ENCODE peak calls at places on chromosomes 3 and 15, in seven cellular contexts. L is psoas muscle, V is H9, I is astrocyte of the cerebellum, Z is endothelial cell, G is nephron progenitor cell, U is LNCaP clone FGC. O is an unnamed sample.

GRCh38 chr3:76551739-76552138 is 488.2 kb upstream of the ROBO2 start:
- DNase-seq in Z (no peak), L (no peak), V (no peak), G (no peak), I (no peak), U (no peak), O (no peak)

GRCh38 chr15:67915374-67916050 is 75.7 kb upstream of the RNU6-1 start:
- DNase-seq in V (no peak), I (no peak), U (peak), G (peak), L (peak), Z (no peak), O (no peak)

GRCh38 chr3:58484049-58484721 is 7.7 kb upstream of the KCTD6 start:
- DNase-seq in V (no peak), Z (no peak), L (no peak), U (no peak), G (no peak), I (no peak), O (no peak)

GRCh38 chr15:68492855-68493254 is 60.9 kb upstream of the ITGA11 start:
- DNase-seq in Z (no peak), V (peak), L (peak), I (no peak), G (no peak), U (no peak), O (no peak)

GRCh38 chr3:183816681-183817080 is 8.7 kb downstream of the MAP6D1 start:
- DNase-seq in G (no peak), U (no peak), L (no peak), I (no peak), Z (no peak), V (no peak), O (no peak)

GRCh38 chr15:35720984-35721383 is 175.0 kb upstream of the DPH6 start:
- DNase-seq in V (no peak), I (no peak), L (no peak), U (no peak), Z (no peak), G (no peak), O (no peak)

GRCh38 chr3:111762535-111762934 is 96.5 kb upstream of the PHLDB2 start:
- DNase-seq in U (no peak), Z (no peak), I (peak), G (no peak), V (no peak), L (no peak), O (peak)

GRCh38 chr3:179840985-179841384 is 188.1 kb downstream of the USP13 start:
- DNase-seq in L (no peak), G (no peak), I (peak), V (no peak), U (no peak), Z (no peak), O (no peak)

GRCh38 chr3:53970656-53971055 is 79.0 kb upstream of the SELENOK start:
- DNase-seq in L (no peak), Z (no peak), V (peak), U (no peak), I (no peak), G (peak), O (no peak)

GRCh38 chr15:85496551-85497545 is 116.4 kb downstream of the AKAP13 start:
- DNase-seq in V (no peak), G (no peak), I (no peak), L (no peak), U (peak), Z (no peak), O (no peak)

GRCh38 chr3:134346744-134347143 is 27.5 kb downstream of the AMOTL2 start:
- DNase-seq in G (no peak), U (no peak), I (no peak), Z (no peak), V (no peak), L (no peak), O (no peak)

GRCh38 chr3:139870000-139870675 is 64.8 kb upstream of the CLSTN2 start:
- DNase-seq in V (no peak), G (no peak), Z (no peak), I (no peak), L (no peak), U (no peak), O (no peak)

GRCh38 chr15:86162172-86162591 is 82.5 kb downstream of the AGBL1 start:
- DNase-seq in U (no peak), V (no peak), L (peak), G (no peak), Z (no peak), I (no peak), O (no peak)

GRCh38 chr3:193134895-193135294 is 106.1 kb upstream of the PLAAT1 start:
- DNase-seq in Z (no peak), I (peak), V (no peak), G (no peak), L (no peak), U (no peak), O (no peak)

GRCh38 chr15:52171386-52171785 is 19.8 kb downstream of the GNB5 start:
- DNase-seq in L (no peak), I (no peak), V (no peak), Z (no peak), U (no peak), G (no peak), O (no peak)

GRCh38 chr15:55194246-55194645 is 2.5 kb downstream of the RSL24D1 start:
- DNase-seq in U (no peak), G (no peak), V (no peak), L (no peak), Z (no peak), I (no peak), O (no peak)

GRCh38 chr3:23916152-23916885 is 471 bp downstream of the NKIRAS1 start:
- DNase-seq in Z (no peak), I (no peak), V (no peak), L (no peak), G (no peak), U (no peak), O (no peak)

GRCh38 chr3:113271189-113271588 is 59.8 kb downstream of the BOC start:
- DNase-seq in Z (no peak), V (no peak), I (no peak), G (no peak), U (no peak), L (no peak), O (no peak)

GRCh38 chr3:196202516-196202970 is 8.7 kb downstream of the ZDHHC19 start:
- DNase-seq in Z (no peak), L (peak), G (no peak), U (no peak), I (no peak), V (no peak), O (no peak)

GRCh38 chr15:51200791-51201190 is 106.1 kb upstream of the TNFAIP8L3 start:
- DNase-seq in V (no peak), G (no peak), I (no peak), L (no peak), Z (no peak), U (no peak), O (peak)

GRCh38 chr3:155323063-155323666 is 29.7 kb upstream of the STRIT1 start:
- DNase-seq in Z (peak), U (peak), V (peak), I (peak), G (peak), L (no peak), O (peak)

GRCh38 chr3:17336291-17336690 is 406.1 kb downstream of the TBC1D5 start:
- DNase-seq in U (no peak), G (no peak), L (no peak), I (no peak), Z (no peak), V (no peak), O (peak)

GRCh38 chr3:101123084-101123483 is 129.9 kb upstream of the ABI3BP start:
- DNase-seq in V (no peak), I (no peak), L (no peak), Z (no peak), U (no peak), G (no peak), O (no peak)

GRCh38 chr3:30221622-30222021 is 384.8 kb upstream of the TGFBR2 start:
- DNase-seq in Z (no peak), I (no peak), V (no peak), U (no peak), L (no peak), G (no peak), O (no peak)

GRCh38 chr3:194757629-194758028 is 71.9 kb downstream of the FAM43A start:
- DNase-seq in Z (no peak), U (no peak), L (no peak), I (no peak), G (no peak), V (no peak), O (no peak)

GRCh38 chr3:149806171-149806778 is 6.7 kb upstream of the RNF13 start:
- DNase-seq in I (no peak), G (no peak), V (no peak), L (no peak), U (no peak), Z (no peak), O (no peak)

GRCh38 chr15:88537591-88538317 is 8.7 kb downstream of the DET1 start:
- DNase-seq in Z (no peak), U (no peak), I (no peak), V (no peak), L (no peak), G (no peak), O (no peak)

GRCh38 chr15:75346796-75347221 is at the start of gene NEIL1:
- DNase-seq in I (no peak), U (no peak), Z (peak), L (peak), V (peak), G (no peak), O (no peak)

GRCh38 chr3:141303481-141304223 is 64.7 kb upstream of the ZBTB38 start:
- DNase-seq in V (no peak), I (peak), Z (peak), U (peak), L (no peak), G (peak), O (peak)

GRCh38 chr15:50140097-50140496 is 21.1 kb upstream of the ATP8B4 start:
- DNase-seq in U (no peak), I (no peak), L (no peak), Z (no peak), V (no peak), G (no peak), O (no peak)

GRCh38 chr15:50137893-50138292 is 18.9 kb upstream of the ATP8B4 start:
- DNase-seq in U (no peak), Z (no peak), V (no peak), L (no peak), I (no peak), G (no peak), O (no peak)

GRCh38 chr15:50137330-50137761 is 18.3 kb upstream of the ATP8B4 start:
- DNase-seq in Z (no peak), V (no peak), G (no peak), I (peak), U (no peak), L (no peak), O (peak)

GRCh38 chr15:50135123-50135541 is 16.1 kb upstream of the ATP8B4 start:
- DNase-seq in V (no peak), G (no peak), Z (no peak), L (no peak), I (no peak), U (no peak), O (no peak)

DNA sequence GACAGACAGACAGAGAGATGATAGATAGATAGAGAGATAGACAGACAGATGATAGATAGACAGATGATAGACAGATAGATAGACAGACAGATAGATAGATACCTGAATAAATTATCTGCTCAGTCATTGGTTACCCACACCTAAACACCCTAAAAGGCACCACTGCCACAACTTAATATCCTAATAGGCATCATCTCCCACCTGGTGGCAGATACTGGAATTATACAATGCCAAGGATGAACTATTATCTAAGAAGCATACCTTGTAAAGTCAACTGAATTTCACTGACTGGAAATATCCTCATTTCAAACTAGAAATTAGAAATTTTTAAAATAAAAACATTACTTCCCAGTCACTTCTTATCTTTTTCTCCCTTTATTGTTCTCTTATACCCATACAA is 19.4 kb upstream of the ATP8B4 start:
- DNase-seq in G (no peak), L (no peak), V (no peak), Z (no peak), U (no peak), I (no peak), O (no peak)
- TF ChIP-seq CTCF in G (no peak), L (no peak), V (peak), Z (peak), U (no peak), I (peak), O (no peak)

DNA sequence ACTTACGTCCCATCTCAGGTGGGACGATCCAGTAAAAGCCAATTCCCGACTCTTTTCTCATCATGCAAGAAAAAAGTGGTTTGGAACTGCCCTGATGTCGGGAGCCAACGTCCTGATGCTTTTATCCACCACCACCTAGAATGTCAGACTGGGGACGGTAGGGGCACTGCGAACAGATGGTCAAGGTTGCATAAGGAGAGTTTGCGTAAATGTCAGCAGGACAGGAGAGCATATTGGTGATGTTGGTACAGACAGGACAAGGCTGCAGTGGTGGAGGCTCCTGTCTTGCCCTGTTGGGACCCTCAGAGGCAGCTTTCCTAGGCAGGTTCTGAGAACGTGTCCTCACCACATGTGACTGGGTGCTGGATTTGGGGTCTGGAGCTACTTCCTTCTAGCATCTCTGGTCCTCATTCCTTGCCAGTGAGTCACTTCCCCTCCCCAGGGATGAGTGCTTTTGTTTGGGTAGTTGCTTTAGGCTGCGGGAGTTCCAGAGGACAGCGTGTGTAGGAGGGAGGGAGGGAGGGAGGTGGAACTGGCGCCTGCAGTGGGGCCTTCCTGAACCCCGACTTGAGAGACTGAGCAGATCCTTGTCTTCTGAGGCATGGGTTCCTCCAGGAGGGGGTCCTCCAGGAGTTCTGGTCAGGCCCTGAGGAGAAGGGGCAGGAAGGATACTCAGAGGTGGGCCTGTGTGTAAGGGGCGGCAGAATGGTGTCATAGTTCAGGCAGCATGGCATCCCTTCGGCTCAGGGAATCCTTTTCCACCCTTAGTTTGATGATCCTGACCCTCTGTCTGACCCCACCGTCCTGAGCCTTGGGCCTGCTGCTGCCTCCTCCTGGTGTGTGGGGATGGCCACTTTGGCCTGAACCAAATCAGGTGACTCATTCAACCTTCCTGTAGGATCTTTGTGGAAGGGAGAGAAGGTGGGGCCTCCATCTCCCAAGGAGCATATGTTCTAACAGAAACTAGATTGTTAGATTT is 21.2 kb downstream of the THSD4 start:
- DNase-seq in L (no peak), G (no peak), U (no peak), I (peak), Z (no peak), V (peak), O (no peak)
- TF ChIP-seq CTCF in L (no peak), G (no peak), U (no peak), I (peak), Z (no peak), V (peak), O (no peak)

GRCh38 chr3:46695177-46695961 is 1.9 kb upstream of the ALS2CL start:
- DNase-seq in Z (peak), L (peak), G (peak), U (no peak), V (peak), I (no peak), O (no peak)
- TF ChIP-seq CTCF in Z (peak), L (peak), G (peak), U (peak), V (peak), I (peak), O (peak)

DNA sequence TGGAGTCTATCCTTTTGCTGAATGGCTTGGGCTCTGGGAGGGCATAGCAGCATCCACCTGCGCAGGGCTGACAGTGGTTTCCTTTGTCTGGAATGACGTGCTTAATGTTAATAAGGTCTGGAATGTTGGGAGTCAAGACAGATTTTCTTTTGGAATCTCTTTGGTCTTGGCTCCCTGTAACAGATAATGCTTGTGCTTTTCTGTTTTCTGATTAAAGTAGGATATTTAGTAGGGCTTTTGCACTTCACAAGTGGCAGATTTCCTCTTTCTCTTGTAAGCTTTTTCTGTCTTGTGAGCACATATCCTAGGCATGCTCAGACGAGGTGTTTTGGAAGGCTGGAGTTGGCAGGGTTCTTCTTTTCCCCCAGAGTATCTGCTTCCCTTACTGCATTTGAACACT is 189.6 kb downstream of the GHSR start:
- DNase-seq in V (no peak), G (no peak), U (no peak), L (no peak), I (no peak), Z (no peak), O (no peak)
- TF ChIP-seq CTCF in V (no peak), G (no peak), U (no peak), L (no peak), I (no peak), Z (no peak), O (no peak)

DNA sequence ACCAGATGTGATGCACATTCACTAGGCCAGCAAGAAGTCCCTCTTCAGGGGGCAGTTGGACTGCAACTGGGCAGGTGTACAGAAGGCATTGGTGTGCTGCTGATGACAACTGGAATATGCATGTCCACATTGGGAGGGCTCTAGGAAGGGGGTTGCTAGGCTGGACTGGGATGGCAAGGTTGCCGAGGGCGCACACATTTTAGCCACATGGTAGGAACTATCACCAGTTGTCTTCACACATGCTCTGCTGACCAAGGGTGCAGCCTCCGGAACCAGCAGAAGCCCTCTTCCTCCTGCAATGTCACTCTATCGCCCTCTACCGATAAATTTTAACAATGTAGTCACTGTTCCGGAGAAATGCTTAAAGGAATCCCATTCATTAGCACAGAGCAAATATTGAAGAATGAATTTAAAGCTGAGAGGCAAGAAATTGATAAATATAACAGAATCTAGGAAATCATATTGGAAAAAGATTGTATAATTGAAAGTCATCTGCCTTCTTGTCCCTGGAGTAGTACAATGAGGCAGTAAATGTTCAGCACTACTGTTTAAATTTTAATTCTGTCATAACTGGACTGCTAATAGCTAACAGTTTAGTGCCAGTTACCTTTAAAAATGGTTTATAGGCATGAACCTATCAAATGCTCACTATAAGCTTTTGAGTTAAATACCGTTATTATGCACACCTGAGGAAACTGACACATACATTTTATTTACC is 22.6 kb upstream of the LYSMD4 start:
- DNase-seq in V (peak), I (peak), G (peak), Z (peak), U (peak), L (peak), O (peak)
- TF ChIP-seq CTCF in V (peak), I (peak), G (peak), Z (peak), U (peak), L (peak), O (peak)

GRCh38 chr15:37682304-37682703 is 252.1 kb upstream of the TMCO5A start:
- DNase-seq in L (no peak), G (no peak), Z (no peak), I (no peak), V (peak), U (no peak), O (no peak)
- TF ChIP-seq CTCF in L (no peak), G (no peak), Z (no peak), I (peak), V (peak), U (no peak), O (peak)

DNA sequence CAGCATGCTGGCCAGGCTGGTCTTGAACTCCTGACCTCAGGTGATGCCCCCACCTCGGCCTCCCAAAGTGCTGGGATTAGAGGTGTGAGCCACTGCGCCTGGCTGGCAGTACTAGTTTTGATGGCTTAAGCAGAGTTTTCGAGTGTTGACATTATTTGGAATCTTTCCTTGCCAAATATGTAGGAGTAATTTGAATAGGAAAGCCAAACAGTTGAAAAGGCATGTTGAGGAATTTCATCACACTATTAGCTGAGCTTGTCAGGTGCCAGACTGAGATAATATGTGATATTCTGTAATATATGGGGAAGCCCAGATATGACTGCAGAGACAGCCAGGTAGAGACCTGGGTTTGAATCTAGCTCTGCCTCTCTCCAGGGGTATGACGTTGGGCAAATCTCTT is 109.3 kb downstream of the SV2B start:
- DNase-seq in U (no peak), L (no peak), Z (no peak), V (no peak), I (no peak), G (no peak), O (no peak)
- TF ChIP-seq CTCF in U (no peak), L (no peak), Z (no peak), V (no peak), I (no peak), G (no peak), O (no peak)

GRCh38 chr3:189568931-189569330 is 62.3 kb upstream of the TP63 start:
- DNase-seq in I (no peak), G (no peak), V (no peak), Z (no peak), L (no peak), U (no peak), O (no peak)

GRCh38 chr3:189566550-189566949 is 64.6 kb upstream of the TP63 start:
- DNase-seq in Z (no peak), L (no peak), I (no peak), V (no peak), U (no peak), G (no peak), O (no peak)

GRCh38 chr3:189567322-189567721 is 63.9 kb upstream of the TP63 start:
- DNase-seq in Z (no peak), U (no peak), L (no peak), V (no peak), G (no peak), I (no peak), O (no peak)

GRCh38 chr3:189567772-189568420 is 63.3 kb upstream of the TP63 start:
- DNase-seq in V (no peak), L (no peak), G (no peak), Z (no peak), U (no peak), I (no peak), O (no peak)

GRCh38 chr3:189563841-189564563 is 67.2 kb upstream of the TP63 start:
- DNase-seq in Z (no peak), L (no peak), U (no peak), I (peak), V (no peak), G (no peak), O (peak)
- TF ChIP-seq CTCF in Z (no peak), L (no peak), U (no peak), I (peak), V (no peak), G (no peak), O (no peak)